ENCODE peak calls at places on chromosomes 12 and 14, in six cellular contexts. D, C, V, Y, Z and M are unnamed samples.

GRCh38 chr14:64556526-64556925 is 6.8 kb downstream of the PPP1R36 start:
- DNase-seq in Y (no peak), V (no peak), Z (no peak), D (peak; percentile 71), C (no peak), M (no peak)

GRCh38 chr12:98669751-98670150 is 24.7 kb downstream of the APAF1 start:
- DNase-seq in Z (no peak), D (no peak), V (no peak), C (no peak), Y (no peak), M (no peak)

GRCh38 chr14:88106377-88106776 is 101.4 kb downstream of the GPR65 start:
- DNase-seq in Z (no peak), C (no peak), D (no peak), Y (no peak), V (no peak), M (no peak)

GRCh38 chr12:48198619-48198973 is 4.5 kb downstream of the OR10AD1 start:
- DNase-seq in D (no peak), V (no peak), Z (peak; percentile 21), Y (peak; percentile 61), C (peak; percentile 21), M (no peak)

GRCh38 chr12:132061197-132061596 is 82.9 kb downstream of the DDX51 start:
- DNase-seq in Z (no peak), V (no peak), Y (no peak), C (no peak), D (no peak), M (no peak)

GRCh38 chr12:95762123-95762785 is 28.3 kb downstream of the NTN4 start:
- DNase-seq in Z (no peak), V (no peak), Y (no peak), D (peak; percentile 14), C (no peak), M (no peak)

GRCh38 chr14:54881235-54881760 is 21.3 kb downstream of the GCH1 start:
- DNase-seq in Y (no peak), D (peak; percentile 56), Z (peak; percentile 26), V (no peak), C (no peak), M (no peak)

GRCh38 chr14:96038920-96039632 is at the start of gene C14orf132:
- DNase-seq in Z (peak; percentile 83), D (peak; percentile 24), V (peak; percentile 45), C (peak; percentile 74), Y (peak; percentile 60), M (peak; percentile 83)

GRCh38 chr14:94769413-94770250 is at the start of gene GSC:
- DNase-seq in C (peak; percentile 60), Z (no peak), D (peak; percentile 15), Y (no peak), V (no peak), M (no peak)

GRCh38 chr14:59251811-59252771 is 63.6 kb downstream of the DAAM1 start:
- DNase-seq in Z (no peak), Y (no peak), V (no peak), D (peak; percentile 94), C (no peak), M (no peak)

GRCh38 chr12:49093746-49094103 is 876 bp downstream of the DHH start:
- DNase-seq in V (no peak), Z (no peak), Y (no peak), C (peak; percentile 48), D (no peak), M (no peak)

GRCh38 chr14:76329951-76330350 is 46.0 kb upstream of the ESRRB start:
- DNase-seq in D (no peak), V (no peak), Y (no peak), C (no peak), Z (no peak), M (no peak)

GRCh38 chr12:95988506-95989275 is 7.5 kb downstream of the HAL start:
- DNase-seq in Y (no peak), V (no peak), C (no peak), D (no peak), Z (no peak), M (no peak)

GRCh38 chr12:53495903-53496751 is 3.1 kb downstream of the MAP3K12 start:
- DNase-seq in Y (peak; percentile 66), D (no peak), Z (no peak), V (no peak), C (peak; percentile 50), M (no peak)

GRCh38 chr12:19712041-19712440 is 272.7 kb downstream of the AEBP2 start:
- DNase-seq in Y (no peak), D (peak; percentile 93), V (no peak), C (no peak), Z (no peak), M (no peak)

GRCh38 chr12:132818562-132818961 is 10.1 kb downstream of the GOLGA3 start:
- DNase-seq in V (no peak), D (no peak), Y (no peak), Z (no peak), C (no peak), M (no peak)

GRCh38 chr12:108218911-108219310 is 89.8 kb downstream of the WSCD2 start:
- DNase-seq in Y (no peak), Z (no peak), D (no peak), C (no peak), V (no peak), M (no peak)

GRCh38 chr12:132711169-132711843 is 664 bp downstream of the PGAM5 start:
- DNase-seq in D (no peak), V (no peak), Y (no peak), Z (no peak), C (peak; percentile 53), M (no peak)

GRCh38 chr14:105325303-105325702 is 10.8 kb downstream of the PACS2 start:
- DNase-seq in Y (peak; percentile 37), V (no peak), D (no peak), C (no peak), Z (no peak), M (no peak)

GRCh38 chr12:109627633-109628032 is 54.0 kb downstream of the MVK start:
- DNase-seq in D (no peak), V (no peak), C (no peak), Y (no peak), Z (no peak), M (no peak)

GRCh38 chr14:72700338-72701231 is 193.3 kb downstream of the DPF3 start:
- DNase-seq in Y (no peak), C (no peak), V (no peak), D (no peak), Z (no peak), M (no peak)

GRCh38 chr14:89182326-89182725 is 234.7 kb downstream of the FOXN3 start:
- DNase-seq in C (no peak), V (no peak), Y (no peak), D (no peak), Z (no peak), M (no peak)

GRCh38 chr12:6773662-6774351 is 1.5 kb downstream of the LAG3 start:
- DNase-seq in D (no peak), C (peak; percentile 58), Z (peak; percentile 57), V (no peak), Y (no peak), M (no peak)

GRCh38 chr12:13039557-13039956 is 4.6 kb upstream of the FAM234B start:
- DNase-seq in V (no peak), C (no peak), Z (no peak), D (no peak), Y (no peak), M (no peak)

GRCh38 chr14:100846309-100846859 is 20.5 kb downstream of the MEG3 start:
- DNase-seq in V (no peak), Z (no peak), C (no peak), D (peak; percentile 38), Y (no peak), M (no peak)

GRCh38 chr14:59419383-59419782 is 45.8 kb downstream of the GPR135 start:
- DNase-seq in Y (no peak), D (no peak), C (no peak), Z (no peak), V (no peak), M (no peak)

GRCh38 chr14:50521912-50522341 is 10.4 kb downstream of the MAP4K5 start:
- DNase-seq in D (peak; percentile 77), V (no peak), Z (peak; percentile 44), C (no peak), Y (no peak), M (peak; percentile 32)

DNA sequence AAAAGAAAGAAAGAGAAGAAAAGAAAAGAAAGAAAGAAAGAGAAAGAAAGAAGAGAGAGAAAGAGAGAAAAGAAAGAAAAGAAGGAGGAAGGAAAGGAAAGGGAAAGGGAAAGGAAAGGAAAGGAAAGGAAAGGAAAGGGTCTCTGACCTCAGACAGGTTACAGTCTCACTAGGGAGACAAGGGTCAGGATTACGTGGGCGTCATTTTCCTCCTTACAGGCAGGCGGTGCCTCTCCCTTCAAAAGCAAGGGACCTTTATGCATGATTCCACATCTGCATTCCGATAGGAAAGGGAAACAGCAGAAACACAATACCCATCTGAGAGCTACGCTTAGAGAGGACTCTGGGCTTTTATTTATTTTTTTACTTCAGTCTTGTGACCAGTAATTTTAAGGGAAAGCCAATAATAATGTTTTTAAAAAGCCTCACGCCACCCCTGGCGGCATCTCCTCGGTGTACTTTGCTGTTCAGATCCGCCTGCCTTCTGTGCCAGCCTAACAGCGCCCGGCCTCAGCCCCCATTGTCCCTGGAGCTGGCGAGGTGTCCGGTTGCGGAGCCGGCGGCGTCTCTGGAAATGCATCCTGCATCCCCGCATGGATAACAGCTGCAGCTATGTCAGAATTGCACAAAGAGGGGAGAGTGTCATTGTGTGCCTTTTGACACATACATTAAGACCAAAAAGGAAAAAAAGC is 882 bp upstream of the HIP1R start:
- DNase-seq in Y (peak; percentile 75), V (no peak), C (peak; percentile 76), D (no peak), Z (peak; percentile 41), M (no peak)
- TF ChIP-seq CTCF in Y (no peak), V (no peak), C (peak; percentile 14), D (no peak), Z (no peak), M (no peak)

GRCh38 chr12:4763549-4763948 is 43.3 kb downstream of the GALNT8 start:
- DNase-seq in Z (no peak), Y (no peak), V (no peak), D (no peak), C (peak; percentile 66), M (no peak)
- TF ChIP-seq CTCF in Z (no peak), Y (no peak), V (no peak), D (no peak), C (peak; percentile 26), M (no peak)

DNA sequence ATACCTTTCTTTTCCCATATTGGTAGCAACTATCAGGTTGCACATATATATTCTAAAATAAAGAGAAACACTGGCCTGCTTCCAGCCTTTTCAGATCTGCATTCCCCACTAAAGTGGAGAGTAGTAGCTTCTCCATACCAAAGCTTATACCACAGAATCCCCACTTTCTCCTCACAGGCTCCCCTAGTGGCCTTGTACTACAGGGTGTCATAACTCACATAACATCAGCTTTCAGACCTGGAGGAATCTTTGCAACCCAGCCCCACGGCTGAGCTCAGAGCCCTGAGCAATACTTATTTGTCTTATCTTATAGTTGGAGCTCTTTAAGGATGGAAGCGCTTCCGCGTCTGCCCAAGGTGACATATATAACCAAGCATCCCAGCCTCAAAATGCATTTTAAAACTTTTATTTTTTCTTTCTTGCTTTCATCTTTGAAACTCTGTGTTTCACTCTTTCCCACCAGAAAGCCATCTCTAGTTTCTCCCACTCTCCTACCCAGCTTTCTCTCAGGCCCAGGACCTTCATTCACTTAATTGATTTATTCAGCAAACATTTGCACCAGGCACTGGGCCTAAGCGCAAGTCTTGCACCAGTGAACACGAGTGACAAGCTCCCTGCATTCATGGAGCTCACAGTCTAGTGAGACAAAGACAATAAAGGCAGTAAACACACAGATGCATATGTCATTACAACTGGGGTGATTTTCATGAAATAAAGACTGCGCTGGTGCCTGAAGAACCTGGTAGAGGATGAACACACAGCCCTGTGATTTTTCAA is 254.7 kb downstream of the IPO8 start:
- DNase-seq in D (no peak), Z (no peak), Y (no peak), V (no peak), C (peak; percentile 25), M (no peak)
- TF ChIP-seq CTCF in D (peak; percentile 42), Z (peak; percentile 13), Y (no peak), V (no peak), C (peak; percentile 51), M (no peak)

GRCh38 chr14:103563089-103563620 is 395 bp downstream of the COA8 start:
- DNase-seq in V (no peak), Y (peak; percentile 87), C (no peak), D (no peak), Z (no peak), M (no peak)
- TF ChIP-seq CTCF in V (no peak), Y (no peak), C (no peak), D (no peak), Z (no peak), M (no peak)